ENCODE peak calls at places on chromosomes 6 and 20, in ten cellular contexts. Z, U, W, E, O, C, L, B, J and H are unnamed samples. For H3K4me1, the result is how much of the 10 kb centered on the place peaks cover.

GRCh38 chr6:4085329-4085695 is 6.4 kb upstream of the FAM217A start:
- DNase-seq in Z (no peak), U (no peak), W (no peak), E (no peak), O (no peak), C (no peak), L (no peak), B (no peak), J (no peak), H (no peak)

GRCh38 chr6:110341671-110342304 is 16.4 kb downstream of the METTL24 start:
- DNase-seq in Z (no peak), U (no peak), W (no peak), E (peak), O (no peak), C (no peak), L (no peak), B (peak), J (no peak), H (no peak)

GRCh38 chr20:36549942-36550796 is 8.8 kb downstream of the MYL9 start:
- DNase-seq in Z (no peak), U (no peak), W (no peak), E (no peak), O (no peak), C (no peak), L (no peak), B (no peak), J (no peak), H (no peak)

GRCh38 chr6:10138917-10139316 is 276.0 kb downstream of the TFAP2A start:
- DNase-seq in Z (no peak), U (no peak), W (no peak), E (no peak), O (no peak), C (no peak), L (no peak), B (no peak), J (no peak), H (no peak)

GRCh38 chr20:39849664-39850063 is 839.4 kb downstream of the MAFB start:
- DNase-seq in Z (peak), U (peak), W (peak), E (no peak), O (peak), C (no peak), L (peak), B (no peak), J (peak), H (peak)

GRCh38 chr6:43924222-43924702 is 154.3 kb downstream of the VEGFA start:
- DNase-seq in Z (no peak), U (no peak), W (no peak), E (no peak), O (no peak), C (no peak), L (no peak), B (no peak), J (no peak), H (no peak)

GRCh38 chr20:699811-700338 is 24.3 kb upstream of the SCRT2 start:
- DNase-seq in Z (no peak), U (no peak), W (no peak), E (peak), O (no peak), C (no peak), L (peak), B (peak), J (no peak), H (no peak)

GRCh38 chr6:4891171-4891570 is 112.7 kb downstream of the RPP40 start:
- DNase-seq in Z (no peak), U (no peak), W (no peak), E (no peak), O (no peak), C (no peak), L (no peak), B (no peak), J (no peak), H (no peak)

GRCh38 chr6:1325471-1326309 is 13.8 kb downstream of the FOXQ1 start:
- DNase-seq in Z (no peak), U (no peak), W (peak), E (no peak), O (no peak), C (peak), L (no peak), B (no peak), J (no peak), H (peak)

GRCh38 chr6:82371799-82372508 is 8.3 kb downstream of the TPBG start:
- DNase-seq in Z (no peak), U (no peak), W (no peak), E (no peak), O (no peak), C (no peak), L (no peak), B (no peak), J (no peak), H (peak)

GRCh38 chr6:35945650-35946025 is 24.7 kb upstream of the SRPK1 start:
- DNase-seq in Z (no peak), U (no peak), W (no peak), E (no peak), O (no peak), C (no peak), L (no peak), B (no peak), J (no peak), H (no peak)

GRCh38 chr6:152595507-152595906 is 41.7 kb downstream of the SYNE1 start:
- DNase-seq in Z (no peak), U (no peak), W (peak), E (peak), O (no peak), C (no peak), L (no peak), B (no peak), J (no peak), H (peak)

GRCh38 chr6:158026054-158026900 is 44.6 kb downstream of the SYNJ2 start:
- DNase-seq in Z (peak), U (peak), W (peak), E (no peak), O (peak), C (no peak), L (peak), B (peak), J (peak), H (peak)

GRCh38 chr6:22601941-22602340 is 32.6 kb downstream of the HDGFL1 start:
- DNase-seq in Z (no peak), U (no peak), W (no peak), E (no peak), O (no peak), C (no peak), L (no peak), B (no peak), J (no peak), H (no peak)

GRCh38 chr6:56517155-56517745 is 125.4 kb downstream of the DST start:
- DNase-seq in Z (no peak), U (no peak), W (no peak), E (no peak), O (no peak), C (no peak), L (no peak), B (no peak), J (no peak), H (no peak)

GRCh38 chr6:5012531-5012930 is 8.7 kb upstream of the RPP40 start:
- DNase-seq in Z (no peak), U (no peak), W (no peak), E (no peak), O (no peak), C (no peak), L (no peak), B (no peak), J (no peak), H (no peak)

GRCh38 chr6:94751641-94752329 is 825.5 kb upstream of the MANEA start:
- DNase-seq in Z (no peak), U (no peak), W (no peak), E (no peak), O (no peak), C (no peak), L (no peak), B (no peak), J (no peak), H (peak)

GRCh38 chr6:84825461-84825860 is 61.1 kb upstream of the TBX18 start:
- DNase-seq in Z (no peak), U (no peak), W (no peak), E (no peak), O (no peak), C (no peak), L (no peak), B (no peak), J (no peak), H (peak)

GRCh38 chr6:32940656-32941411 is at the start of gene HLA-DMB:
- DNase-seq in Z (peak), U (peak), W (peak), E (peak), O (peak), C (peak), L (no peak), B (peak), J (no peak), H (peak)

GRCh38 chr6:32942555-32942954 is 1.7 kb upstream of the HLA-DMB start:
- DNase-seq in Z (no peak), U (no peak), W (no peak), E (no peak), O (no peak), C (no peak), L (no peak), B (no peak), J (no peak), H (no peak)

GRCh38 chr6:32944265-32944664 is 3.4 kb upstream of the HLA-DMB start:
- DNase-seq in Z (peak), U (peak), W (no peak), E (no peak), O (no peak), C (no peak), L (no peak), B (no peak), J (no peak), H (no peak)

GRCh38 chr6:32943864-32944263 is 3.0 kb upstream of the HLA-DMB start:
- DNase-seq in Z (no peak), U (no peak), W (no peak), E (no peak), O (no peak), C (no peak), L (no peak), B (no peak), J (no peak), H (no peak)

DNA sequence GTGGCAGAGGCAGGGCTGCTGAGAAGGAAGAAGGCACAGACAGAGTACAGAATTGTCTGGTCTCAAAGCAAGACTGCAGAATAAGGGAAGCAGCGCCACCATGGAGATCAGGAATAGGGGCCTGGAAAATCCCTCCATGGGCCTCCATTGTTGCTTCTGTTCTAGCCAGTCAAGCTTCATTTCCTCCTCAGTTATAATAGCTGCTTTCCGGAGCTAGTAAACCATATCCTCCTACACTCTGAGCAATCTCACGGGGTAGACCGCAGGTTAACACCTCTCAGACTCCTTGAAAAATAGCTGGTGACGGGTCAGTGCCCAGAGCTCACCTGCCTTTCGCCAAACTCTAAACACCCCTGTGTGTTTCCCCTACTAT is 570 bp upstream of the HLA-DMB start:
- DNase-seq in Z (no peak), U (no peak), W (no peak), E (peak), O (no peak), C (no peak), L (no peak), B (no peak), J (no peak), H (peak)
- H3K4me1 ChIP-seq in Z (under half), U (under half), W (under half), E (under half), O (under half), C (under half), L (under half), B (under half), J (under half), H (under half)

GRCh38 chr6:168163096-168163731 is 84.2 kb upstream of the FRMD1 start:
- DNase-seq in Z (no peak), U (peak), W (peak), E (peak), O (peak), C (no peak), L (no peak), B (peak), J (no peak), H (no peak)
- TF ChIP-seq CTCF in Z (no peak), U (no peak), W (no peak), E (no peak), O (no peak), C (no peak), L (no peak), B (no peak), J (no peak), H (no peak)

GRCh38 chr20:40993794-40994540 is 34.7 kb upstream of the TOP1 start:
- DNase-seq in Z (no peak), U (no peak), W (no peak), E (no peak), O (no peak), C (no peak), L (no peak), B (no peak), J (no peak), H (peak)

GRCh38 chr20:40992349-40993113 is 36.1 kb upstream of the TOP1 start:
- DNase-seq in Z (no peak), U (no peak), W (no peak), E (no peak), O (no peak), C (no peak), L (no peak), B (no peak), J (no peak), H (no peak)

GRCh38 chr20:40990542-40991120 is 38.0 kb upstream of the TOP1 start:
- DNase-seq in Z (peak), U (peak), W (peak), E (peak), O (peak), C (peak), L (peak), B (peak), J (peak), H (peak)

GRCh38 chr20:40986774-40987173 is 41.8 kb upstream of the TOP1 start:
- DNase-seq in Z (no peak), U (no peak), W (no peak), E (no peak), O (no peak), C (no peak), L (no peak), B (no peak), J (no peak), H (no peak)

DNA sequence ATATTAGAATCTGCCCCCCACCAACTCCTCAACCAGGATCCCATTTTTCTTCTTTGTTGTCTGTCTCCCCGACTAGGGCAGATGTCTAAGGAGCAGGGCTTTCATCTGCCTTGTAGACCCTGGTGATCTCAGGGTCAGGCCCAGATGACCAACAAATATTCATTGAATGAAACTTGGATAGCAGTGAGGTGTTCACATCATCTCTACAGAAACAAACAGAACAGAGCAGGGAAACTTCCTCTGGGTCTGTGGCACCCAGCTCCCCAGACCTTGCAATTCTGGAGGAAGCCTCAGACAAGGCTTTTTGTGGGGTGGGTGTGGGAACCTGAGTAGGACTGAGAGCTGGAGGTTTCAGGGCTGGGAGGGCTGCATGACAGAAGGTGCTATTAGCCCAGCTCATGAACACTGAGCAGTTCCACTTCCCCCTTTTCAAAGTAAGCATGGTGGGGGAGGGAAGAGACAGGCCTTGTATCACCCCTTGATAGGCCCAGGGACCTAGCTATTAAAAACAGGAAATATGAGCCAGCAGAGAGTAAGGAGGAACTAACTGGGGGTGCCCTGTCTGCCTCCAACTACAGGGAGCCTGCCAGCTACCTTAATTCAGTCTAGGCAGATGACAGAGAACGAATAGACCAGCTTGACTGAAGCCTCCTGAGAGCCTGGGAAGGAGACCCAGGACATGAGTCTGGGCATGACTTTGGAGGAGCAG is 37.3 kb upstream of the TOP1 start:
- DNase-seq in Z (peak), U (peak), W (no peak), E (no peak), O (no peak), C (no peak), L (no peak), B (no peak), J (no peak), H (peak)
- H3K27ac ChIP-seq in Z (peak), U (no peak), W (no peak), E (no peak), O (no peak), C (no peak), L (no peak), B (no peak), J (no peak), H (peak)

DNA sequence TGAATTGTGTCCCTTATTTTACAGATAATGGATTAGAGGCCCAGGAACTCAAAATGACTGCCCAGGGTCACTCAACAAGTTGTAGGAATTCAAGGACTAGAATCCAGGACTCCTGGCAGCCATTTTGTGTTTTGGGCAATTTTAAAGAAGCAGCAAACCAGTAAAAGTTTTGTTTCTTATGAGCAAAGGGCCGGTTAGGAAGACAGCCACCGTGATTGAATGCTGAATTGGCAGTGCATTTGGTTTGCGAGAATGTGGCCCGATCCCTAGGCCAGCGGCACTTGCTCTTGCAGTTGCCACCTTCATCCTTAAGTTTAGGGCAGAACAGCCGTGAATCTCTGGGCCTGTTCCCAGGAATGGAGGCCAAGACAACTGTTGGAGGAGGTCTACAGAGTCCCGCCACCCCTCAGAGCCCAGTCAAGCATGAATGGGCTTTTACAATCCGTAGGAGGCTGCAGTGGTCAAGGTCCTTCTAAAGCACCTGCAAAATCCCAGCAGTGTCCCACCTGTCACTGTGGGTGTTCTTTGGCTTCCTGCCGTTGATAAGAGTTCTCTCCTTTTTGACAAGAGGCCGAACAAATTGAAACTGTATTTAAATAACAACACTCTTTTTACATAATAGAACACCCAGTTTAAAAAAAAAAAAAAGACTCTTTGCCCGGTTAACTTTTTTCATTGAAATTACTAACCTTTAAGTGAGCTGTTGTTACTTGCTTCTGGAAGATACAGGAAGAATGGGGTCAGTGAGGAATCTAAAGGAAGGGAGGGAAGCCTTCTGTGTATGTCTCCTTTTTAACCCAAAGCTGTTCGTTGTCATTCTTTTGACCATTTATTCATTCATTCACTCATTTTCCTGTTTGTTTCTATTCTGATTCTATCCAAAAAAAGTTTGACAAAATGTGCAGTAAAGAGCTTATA is 68.7 kb downstream of the PHACTR2 start:
- DNase-seq in Z (no peak), U (no peak), W (no peak), E (no peak), O (peak), C (no peak), L (no peak), B (peak), J (no peak), H (no peak)
- H3K4me1 ChIP-seq in Z (under half), U (under half), W (under half), E (half or more), O (half or more), C (half or more), L (under half), B (under half), J (under half), H (under half)

DNA sequence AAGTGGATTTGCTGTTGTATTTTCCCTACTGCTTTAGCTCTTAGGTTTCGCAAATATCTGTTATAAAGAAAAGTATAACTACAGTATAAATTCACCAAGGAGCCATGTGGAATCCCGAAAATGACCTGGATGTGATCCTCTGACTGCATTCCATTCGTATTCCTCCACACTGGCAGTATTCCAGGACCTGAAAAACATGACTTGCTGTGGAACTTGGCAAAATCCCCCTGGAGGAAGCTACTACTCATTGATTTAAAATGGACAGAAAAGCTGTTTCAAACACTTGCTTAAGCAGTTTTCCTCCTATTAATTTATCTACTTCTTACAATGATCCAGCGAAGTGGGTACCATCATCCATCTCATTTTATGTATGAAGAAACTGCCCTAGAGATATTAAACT is 13.3 kb upstream of the ENPP5 start:
- DNase-seq in Z (no peak), U (peak), W (peak), E (no peak), O (no peak), C (no peak), L (no peak), B (no peak), J (no peak), H (no peak)
- TF ChIP-seq CTCF in Z (no peak), U (no peak), W (no peak), E (no peak), O (no peak), C (no peak), L (peak), B (no peak), J (no peak), H (no peak)

GRCh38 chr6:2821554-2821953 is 20.1 kb downstream of the SERPINB1 start:
- DNase-seq in Z (no peak), U (no peak), W (no peak), E (no peak), O (no peak), C (no peak), L (no peak), B (no peak), J (no peak), H (no peak)

GRCh38 chr6:2819891-2820814 is 21.5 kb downstream of the SERPINB1 start:
- DNase-seq in Z (no peak), U (no peak), W (no peak), E (no peak), O (no peak), C (no peak), L (no peak), B (no peak), J (no peak), H (no peak)

GRCh38 chr6:2818593-2818992 is 23.1 kb downstream of the SERPINB1 start:
- DNase-seq in Z (no peak), U (no peak), W (no peak), E (no peak), O (no peak), C (no peak), L (no peak), B (no peak), J (no peak), H (no peak)

GRCh38 chr6:2817778-2818443 is 23.8 kb downstream of the SERPINB1 start:
- DNase-seq in Z (no peak), U (no peak), W (no peak), E (no peak), O (no peak), C (no peak), L (no peak), B (no peak), J (no peak), H (no peak)

DNA sequence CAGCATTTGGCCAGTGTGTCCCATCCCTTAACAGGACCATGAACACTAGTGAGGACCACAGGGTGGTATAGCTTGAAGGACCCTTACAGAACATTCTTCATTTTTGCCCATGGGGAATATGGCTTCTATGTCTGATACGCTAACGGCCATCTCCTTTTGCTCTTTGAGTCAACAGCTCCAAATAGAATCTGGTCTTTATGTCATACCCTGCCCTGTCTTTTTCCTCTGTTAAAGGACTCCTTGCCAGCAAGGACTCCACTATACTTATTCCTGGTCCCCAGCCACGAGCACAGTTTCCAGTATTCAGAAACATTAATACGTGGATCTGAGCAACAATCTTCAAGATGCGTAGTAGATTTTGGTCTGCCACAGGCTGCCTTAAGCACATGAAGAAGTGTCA is 22.5 kb downstream of the SERPINB1 start:
- DNase-seq in Z (no peak), U (no peak), W (no peak), E (no peak), O (no peak), C (no peak), L (no peak), B (no peak), J (no peak), H (no peak)
- H3K27ac ChIP-seq in Z (peak), U (peak), W (no peak), E (no peak), O (peak), C (no peak), L (no peak), B (no peak), J (no peak), H (no peak)